ENCODE peak calls at places on chromosomes 4 and X, in four cellular contexts. M is pancreas, K is left ventricle myocardium inferior, E is PC-3. D is an unnamed sample. For H3K4me1, the result is how much of the 10 kb centered on the place peaks cover.

GRCh38 chr4:5368426-5368825 is 317.1 kb downstream of the STK32B start:
- DNase-seq in E (no peak), K (no peak), M (no peak), D (no peak)

GRCh38 chr4:150546286-150546685 is 35.7 kb upstream of the MAB21L2 start:
- DNase-seq in M (no peak), E (no peak), K (no peak), D (no peak)

GRCh38 chr4:173545440-173545839 is 15.4 kb upstream of the HAND2 start:
- DNase-seq in K (no peak), M (no peak), E (no peak), D (no peak)

GRCh38 chr4:129344058-129344457 is 248.1 kb downstream of the C4orf33 start:
- DNase-seq in M (no peak), E (peak), K (no peak), D (peak)

GRCh38 chr4:173448103-173448502 is 49.2 kb upstream of the SCRG1 start:
- DNase-seq in E (no peak), K (peak), M (no peak), D (no peak)

GRCh38 chr4:151692443-151692782 is 68.4 kb downstream of the GATB start:
- DNase-seq in E (no peak), K (no peak), M (no peak), D (no peak)

GRCh38 chr4:110629214-110629754 is 6.4 kb upstream of the PITX2 start:
- DNase-seq in K (no peak), M (no peak), E (no peak), D (peak)

GRCh38 chr4:158934996-158935669 is 166.3 kb downstream of the FNIP2 start:
- DNase-seq in E (no peak), M (no peak), K (no peak), D (no peak)

GRCh38 chrX:129086802-129087201 is 436.5 kb downstream of the SMARCA1 start:
- DNase-seq in K (no peak), E (no peak), M (no peak), D (no peak)

GRCh38 chr4:184816962-184817361 is 8.8 kb downstream of the ACSL1 start:
- DNase-seq in E (no peak), K (no peak), M (no peak), D (no peak)
- H3K4me1 ChIP-seq in E (under half), K (half or more), M (under half), D (under half)

DNA sequence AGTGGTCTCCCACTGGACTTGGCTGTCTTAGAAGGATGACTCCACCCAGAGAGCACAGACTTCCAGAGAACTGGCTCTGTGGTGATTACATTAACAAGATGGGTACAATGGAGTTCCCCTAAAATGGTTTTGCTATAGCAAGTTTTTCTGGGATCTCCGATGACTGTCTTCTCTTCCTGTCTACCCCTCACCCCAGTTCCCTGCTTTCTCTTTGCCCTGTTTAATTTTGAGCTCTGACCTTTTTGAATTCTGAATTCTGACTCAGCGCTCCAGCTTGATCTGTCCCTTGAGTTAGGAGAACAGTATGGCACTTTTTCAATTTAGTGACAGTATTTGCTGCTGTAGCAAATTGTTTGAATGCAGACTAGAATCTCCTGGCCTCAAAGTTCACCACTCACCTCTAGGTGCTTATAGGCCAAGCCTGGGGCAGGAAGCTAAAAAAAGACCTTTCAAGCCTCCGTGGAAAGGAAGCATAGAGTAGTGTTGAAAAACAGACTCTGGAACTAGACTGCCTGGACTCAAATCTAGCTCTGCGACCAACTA is 7.0 kb downstream of the MSN start:
- DNase-seq in K (no peak), E (no peak), M (no peak), D (no peak)
- H3K4me1 ChIP-seq in K (half or more), E (half or more), M (under half), D (under half)

DNA sequence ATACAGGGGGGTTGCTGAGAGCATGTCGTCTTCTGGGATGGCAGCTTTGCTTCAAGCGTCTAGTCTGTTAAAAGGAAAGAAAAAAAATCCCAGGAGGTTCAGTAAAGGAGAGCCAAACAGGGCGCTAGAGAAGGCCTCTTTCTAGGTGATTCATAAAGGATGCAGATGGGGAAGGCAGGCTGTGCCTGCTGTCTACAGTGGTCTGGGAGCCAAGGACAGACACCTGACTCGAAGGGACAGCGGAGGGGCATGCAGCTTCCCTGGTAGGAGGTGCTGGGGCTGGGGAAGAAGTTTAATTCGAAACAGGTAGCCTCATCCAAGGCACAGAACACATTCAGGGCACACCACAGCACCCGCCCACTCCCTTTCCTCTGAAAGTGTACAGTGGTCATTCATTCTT is 19.9 kb downstream of the BCOR start:
- DNase-seq in E (no peak), K (no peak), M (no peak), D (no peak)
- H3K4me1 ChIP-seq in E (under half), K (under half), M (under half), D (under half)

GRCh38 chr4:165094873-165095272 is 17.8 kb downstream of the TMEM192 start:
- DNase-seq in M (no peak), E (no peak), K (no peak), D (no peak)
- H3K4me1 ChIP-seq in M (under half), E (under half), K (under half), D (under half)

DNA sequence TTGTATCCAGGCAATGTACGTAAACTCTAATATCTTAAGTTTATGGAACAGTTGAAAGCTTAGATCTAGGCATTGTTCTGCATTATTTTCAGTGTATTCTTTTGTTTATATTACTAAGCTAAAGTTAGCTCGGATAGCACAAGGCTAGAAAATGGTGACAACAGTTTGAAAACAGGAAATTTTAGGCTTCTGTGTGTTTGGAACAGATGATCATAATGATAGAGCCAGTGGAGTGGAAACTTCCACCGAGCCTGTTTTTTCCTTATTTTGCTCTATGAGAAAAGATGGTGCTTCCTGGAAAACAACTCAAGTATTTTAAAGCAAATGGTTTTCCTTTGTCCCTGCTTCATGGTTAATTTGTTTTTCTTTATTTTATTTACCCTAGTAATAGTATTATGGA is 70.8 kb downstream of the GAB1 start:
- DNase-seq in K (no peak), M (no peak), E (no peak), D (no peak)
- H3K4me1 ChIP-seq in K (half or more), M (under half), E (under half), D (under half)

GRCh38 chr4:8317474-8317873 is 47.9 kb downstream of the HTRA3 start:
- DNase-seq in M (no peak), K (no peak), E (no peak), D (no peak)

GRCh38 chr4:8316251-8316771 is 46.8 kb downstream of the HTRA3 start:
- DNase-seq in M (no peak), K (no peak), E (no peak), D (no peak)

GRCh38 chr4:8314691-8315255 is 45.2 kb downstream of the HTRA3 start:
- DNase-seq in K (no peak), M (no peak), E (no peak), D (peak)

GRCh38 chr4:8316911-8317351 is 47.4 kb downstream of the HTRA3 start:
- DNase-seq in M (no peak), E (no peak), K (no peak), D (no peak)

GRCh38 chr4:8315343-8316250 is 46.0 kb downstream of the HTRA3 start:
- DNase-seq in E (peak), M (peak), K (peak), D (peak)
- H3K4me1 ChIP-seq in E (under half), M (under half), K (half or more), D (under half)

GRCh38 chr4:88690355-88690754 is 7.3 kb downstream of the NAP1L5 start:
- DNase-seq in K (no peak), M (no peak), E (peak), D (no peak)

GRCh38 chr4:88696620-88697019 is 1.0 kb downstream of the NAP1L5 start:
- DNase-seq in E (no peak), M (no peak), K (no peak), D (no peak)

GRCh38 chr4:88697113-88697512 is 516 bp downstream of the NAP1L5 start:
- DNase-seq in M (no peak), K (no peak), E (no peak), D (no peak)

GRCh38 chr4:88689877-88690276 is 7.8 kb downstream of the NAP1L5 start:
- DNase-seq in K (no peak), M (no peak), E (no peak), D (no peak)

DNA sequence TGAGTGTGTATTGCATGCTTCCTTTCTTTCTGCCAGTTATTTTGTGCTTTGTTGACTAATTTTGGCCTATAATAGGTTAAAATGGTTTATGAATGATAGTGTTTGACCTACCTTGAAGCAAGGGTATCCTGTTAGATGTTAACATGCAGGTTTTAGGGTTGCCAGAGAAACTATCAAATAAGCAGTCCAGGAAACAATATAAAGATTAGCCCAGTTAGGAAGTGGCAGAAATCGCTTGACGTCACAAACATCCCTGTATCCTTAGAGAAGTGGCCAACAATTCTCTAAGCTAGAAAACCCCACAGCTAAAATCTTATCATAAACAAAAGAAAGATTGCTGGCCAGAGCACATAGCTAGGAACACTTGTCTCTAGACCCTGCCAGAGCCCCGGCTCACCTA is 3.8 kb downstream of the NAP1L5 start:
- DNase-seq in E (no peak), M (no peak), K (no peak), D (no peak)
- H3K4me1 ChIP-seq in E (under half), M (under half), K (under half), D (under half)